ENCODE peak calls at places on chromosomes 11 and 22, in five cellular contexts. O is ovary, U is pons, Q is A172, T is memory B cell. S is an unnamed sample.

GRCh38 chr11:62217191-62217748 is 8.8 kb downstream of the SCGB2A1 start:
- DNase-seq in U (no peak), T (no peak), O (no peak), Q (no peak), S (no peak)

GRCh38 chr11:468036-468435 is 18.0 kb downstream of the PTDSS2 start:
- DNase-seq in Q (no peak), T (no peak), O (no peak), U (no peak), S (no peak)

GRCh38 chr22:42683599-42684283 is 34.5 kb upstream of the CYB5R3 start:
- DNase-seq in T (no peak), U (peak), Q (no peak), O (peak), S (peak)

GRCh38 chr22:35306350-35306967 is 6.8 kb downstream of the TOM1 start:
- DNase-seq in T (no peak), U (no peak), Q (no peak), O (no peak), S (no peak)

GRCh38 chr11:119795231-119795630 is 66.2 kb upstream of the NECTIN1 start:
- DNase-seq in O (no peak), T (no peak), U (no peak), Q (peak), S (no peak)

GRCh38 chr11:122647728-122648127 is 7.8 kb upstream of the UBASH3B start:
- DNase-seq in O (no peak), Q (no peak), T (no peak), U (no peak), S (no peak)

GRCh38 chr11:13329670-13330401 is 52.2 kb downstream of the BMAL1 start:
- DNase-seq in O (no peak), T (no peak), U (peak), Q (peak), S (no peak)

GRCh38 chr11:66467034-66467659 is 442 bp downstream of the PELI3 start:
- DNase-seq in Q (no peak), T (peak), U (peak), O (no peak), S (no peak)

GRCh38 chr11:37689951-37690350 is 1091.9 kb upstream of the RAG2 start:
- DNase-seq in T (no peak), U (no peak), Q (no peak), O (no peak), S (no peak)

GRCh38 chr11:417652-418342 is 3.0 kb upstream of the SIGIRR start:
- DNase-seq in Q (no peak), O (no peak), U (no peak), T (no peak), S (no peak)

GRCh38 chr11:117616979-117617378 is 180.0 kb downstream of the DSCAML1 start:
- DNase-seq in O (no peak), Q (no peak), T (no peak), U (no peak), S (no peak)

GRCh38 chr11:28679795-28680194 is 571.6 kb downstream of the METTL15 start:
- DNase-seq in T (no peak), Q (peak), O (no peak), U (no peak), S (no peak)

GRCh38 chr22:49586873-49587272 is 240.8 kb downstream of the BRD1 start:
- DNase-seq in Q (no peak), O (no peak), U (no peak), T (no peak), S (no peak)

GRCh38 chr22:42680648-42681047 is 31.5 kb upstream of the CYB5R3 start:
- DNase-seq in U (no peak), T (no peak), Q (peak), O (no peak), S (no peak)

GRCh38 chr11:103295704-103296103 is 186.5 kb downstream of the DYNC2H1 start:
- DNase-seq in T (no peak), O (no peak), U (no peak), Q (no peak), S (no peak)

GRCh38 chr11:117218133-117218915 is 13.5 kb downstream of the PCSK7 start:
- DNase-seq in Q (no peak), T (no peak), O (peak), U (no peak), S (peak)

GRCh38 chr11:13118194-13118593 is 109.1 kb downstream of the RASSF10 start:
- DNase-seq in U (no peak), O (no peak), T (no peak), Q (peak), S (no peak)

GRCh38 chr22:40043086-40043485 is 48.3 kb downstream of the FAM83F start:
- DNase-seq in Q (no peak), T (no peak), O (peak), U (no peak), S (peak)

GRCh38 chr11:120125005-120125404 is 12.9 kb downstream of the TRIM29 start:
- DNase-seq in U (no peak), T (no peak), Q (peak), O (no peak), S (no peak)

GRCh38 chr11:48052183-48053040 is 72.1 kb downstream of the PTPRJ start:
- DNase-seq in O (no peak), Q (peak), U (no peak), T (no peak), S (no peak)

GRCh38 chr22:37301144-37301820 is 19.0 kb downstream of the CYTH4 start:
- DNase-seq in U (no peak), T (no peak), O (no peak), Q (no peak), S (no peak)

GRCh38 chr22:30127749-30128166 is 47.5 kb downstream of the HORMAD2 start:
- DNase-seq in O (no peak), U (no peak), Q (peak), T (no peak), S (no peak)

GRCh38 chr11:108218455-108218854 is 4.0 kb downstream of the NPAT start:
- DNase-seq in T (no peak), O (no peak), U (no peak), Q (no peak), S (no peak)

GRCh38 chr11:121488641-121489040 is 35.9 kb upstream of the SORL1-AS1 start:
- DNase-seq in O (no peak), Q (no peak), U (no peak), T (no peak), S (no peak)

GRCh38 chr22:45580703-45581381 is 78.2 kb downstream of the FBLN1 start:
- DNase-seq in Q (no peak), T (no peak), O (no peak), U (no peak), S (no peak)

GRCh38 chr11:28058333-28058732 is 49.6 kb downstream of the KIF18A start:
- DNase-seq in U (no peak), T (no peak), Q (no peak), O (no peak), S (no peak)

GRCh38 chr11:62061356-62062222 is 62.2 kb upstream of the INCENP start:
- DNase-seq in U (peak), T (no peak), O (no peak), Q (no peak), S (no peak)

GRCh38 chr22:23565288-23565941 is 14.7 kb downstream of the IGLL1 start:
- DNase-seq in T (no peak), U (no peak), O (no peak), Q (no peak), S (no peak)

GRCh38 chr11:65446446-65447277 is 24.1 kb downstream of the NEAT1 start:
- DNase-seq in T (no peak), U (peak), Q (peak), O (no peak), S (peak)

GRCh38 chr22:49008682-49009235 is 818.9 kb downstream of the BRD1 start:
- DNase-seq in O (no peak), Q (no peak), U (no peak), T (no peak), S (peak)